ENCODE peak calls at places on chromosomes 5 and 9, in eight cellular contexts. A is astrocyte of the spinal cord, U is thyroid gland, T is left ventricle myocardium inferior, E is GM20000, L is A549, K is endodermal cell, J is upper lobe of left lung. X is an unnamed sample.
A peak's percentile ranks its signal among the peaks of the same experiment; 100 is the strongest.

GRCh38 chr9:87950765-87951488 is 23.4 kb downstream of the CDK20 start:
- DNase-seq in A (no peak), U (no peak), T (no peak), E (peak; percentile 56), L (peak; percentile 31), K (peak; percentile 67), J (no peak), X (peak; percentile 62)

GRCh38 chr9:21510806-21511205 is 28.7 kb upstream of the IFNE start:
- DNase-seq in A (no peak), U (no peak), T (no peak), E (no peak), L (no peak), K (no peak), J (no peak), X (no peak)

GRCh38 chr9:20854444-20854843 is 170.4 kb downstream of the FOCAD start:
- DNase-seq in A (peak; percentile 64), U (no peak), T (no peak), E (no peak), L (no peak), K (no peak), J (no peak), X (no peak)

GRCh38 chr5:10538103-10538788 is 25.6 kb upstream of the ANKRD33B start:
- DNase-seq in A (no peak), U (no peak), T (no peak), E (no peak), L (no peak), K (no peak), J (no peak), X (no peak)

GRCh38 chr5:103014983-103015382 is 105.0 kb downstream of the GIN1 start:
- DNase-seq in A (peak; percentile 50), U (no peak), T (no peak), E (no peak), L (no peak), K (no peak), J (no peak), X (no peak)

GRCh38 chr9:138062196-138062595 is 184.6 kb downstream of the CACNA1B start:
- DNase-seq in A (no peak), U (no peak), T (no peak), E (no peak), L (no peak), K (no peak), J (no peak), X (no peak)

GRCh38 chr9:85941617-85941930 is 628 bp downstream of the NAA35 start:
- DNase-seq in A (peak; percentile 9), U (no peak), T (no peak), E (no peak), L (no peak), K (no peak), J (no peak), X (no peak)

GRCh38 chr5:153084476-153084875 is 406.0 kb upstream of the GRIA1 start:
- DNase-seq in A (no peak), U (no peak), T (no peak), E (no peak), L (no peak), K (no peak), J (no peak), X (no peak)

GRCh38 chr5:54900906-54901725 is 84.3 kb downstream of the ESM1 start:
- DNase-seq in A (peak; percentile 27), U (no peak), T (no peak), E (no peak), L (no peak), K (no peak), J (no peak), X (no peak)

GRCh38 chr9:118303216-118303615 is 599.0 kb downstream of the TLR4 start:
- DNase-seq in A (no peak), U (no peak), T (no peak), E (no peak), L (no peak), K (no peak), J (no peak), X (no peak)

GRCh38 chr5:149262315-149262714 is 9.3 kb upstream of the AFAP1L1 start:
- DNase-seq in A (no peak), U (no peak), T (no peak), E (no peak), L (no peak), K (no peak), J (no peak), X (no peak)

GRCh38 chr9:135414293-135414692 is 65.3 kb upstream of the PPP1R26 start:
- DNase-seq in A (no peak), U (no peak), T (no peak), E (no peak), L (no peak), K (no peak), J (peak; percentile 28), X (peak; percentile 13)

GRCh38 chr5:159017787-159018186 is 81.9 kb downstream of the EBF1 start:
- DNase-seq in A (peak; percentile 89), U (peak; percentile 32), T (peak; percentile 78), E (peak; percentile 39), L (peak; percentile 24), K (peak; percentile 71), J (peak; percentile 7), X (no peak)

GRCh38 chr9:124617477-124618141 is 110.4 kb upstream of the NR5A1 start:
- DNase-seq in A (peak; percentile 77), U (peak; percentile 81), T (peak; percentile 73), E (peak; percentile 79), L (peak; percentile 87), K (peak; percentile 94), J (no peak), X (peak; percentile 73)

GRCh38 chr5:134227259-134227658 is 1.4 kb upstream of the PPP2CA start:
- DNase-seq in A (no peak), U (peak; percentile 24), T (no peak), E (no peak), L (no peak), K (peak; percentile 83), J (no peak), X (no peak)

GRCh38 chr9:132869266-132869665 is 8.8 kb downstream of the AK8 start:
- DNase-seq in A (no peak), U (no peak), T (no peak), E (no peak), L (no peak), K (no peak), J (no peak), X (no peak)

GRCh38 chr5:180021900-180022299 is 49.7 kb downstream of the RNF130 start:
- DNase-seq in A (no peak), U (no peak), T (no peak), E (no peak), L (no peak), K (no peak), J (no peak), X (no peak)

GRCh38 chr9:114224247-114224610 is 68.9 kb downstream of the COL27A1 start:
- DNase-seq in A (peak; percentile 65), U (no peak), T (no peak), E (no peak), L (peak; percentile 64), K (peak; percentile 84), J (no peak), X (no peak)

GRCh38 chr9:133761641-133762248 is 23.6 kb upstream of the SARDH start:
- DNase-seq in A (no peak), U (peak; percentile 1), T (no peak), E (no peak), L (no peak), K (peak; percentile 18), J (no peak), X (no peak)

GRCh38 chr5:140821375-140822280 is at the start of gene PCDHA5:
- DNase-seq in A (no peak), U (peak; percentile 25), T (no peak), E (no peak), L (peak; percentile 69), K (peak; percentile 50), J (peak; percentile 69), X (no peak)

DNA sequence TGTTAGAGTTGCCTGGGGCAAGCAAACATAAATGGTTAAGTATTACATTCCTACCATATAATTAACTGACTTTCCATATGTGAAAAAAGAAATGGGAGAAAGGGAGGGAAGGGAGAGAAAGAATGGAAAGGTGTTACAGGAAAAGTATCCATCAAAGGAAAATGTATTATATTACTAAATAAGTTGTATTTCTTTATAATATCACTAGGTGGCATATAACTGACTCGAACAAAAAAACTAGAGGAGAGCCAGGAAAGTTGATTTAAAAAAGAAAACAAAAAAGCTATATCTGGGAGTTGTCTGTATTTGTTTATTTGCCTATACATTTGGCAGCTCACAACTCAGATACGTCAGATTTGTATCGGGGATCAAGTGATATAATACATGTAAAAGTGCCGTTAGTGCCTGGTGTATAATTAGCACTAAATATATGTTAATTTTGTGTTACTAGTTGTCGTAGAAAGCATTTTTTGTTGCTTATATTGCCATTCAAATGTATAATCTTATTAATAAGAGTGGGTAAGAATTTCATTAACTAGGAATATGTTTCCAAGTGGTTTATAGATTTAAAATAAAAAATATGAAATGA is 59.6 kb upstream of the ADAMTS19 start:
- DNase-seq in A (no peak), U (no peak), T (no peak), E (no peak), L (peak; percentile 5), K (no peak), J (no peak), X (no peak)
- TF ChIP-seq CTCF in A (no peak), U (no peak), T (peak; percentile 38), E (no peak), L (peak; percentile 43), K (peak; percentile 50), J (no peak), X (no peak)

DNA sequence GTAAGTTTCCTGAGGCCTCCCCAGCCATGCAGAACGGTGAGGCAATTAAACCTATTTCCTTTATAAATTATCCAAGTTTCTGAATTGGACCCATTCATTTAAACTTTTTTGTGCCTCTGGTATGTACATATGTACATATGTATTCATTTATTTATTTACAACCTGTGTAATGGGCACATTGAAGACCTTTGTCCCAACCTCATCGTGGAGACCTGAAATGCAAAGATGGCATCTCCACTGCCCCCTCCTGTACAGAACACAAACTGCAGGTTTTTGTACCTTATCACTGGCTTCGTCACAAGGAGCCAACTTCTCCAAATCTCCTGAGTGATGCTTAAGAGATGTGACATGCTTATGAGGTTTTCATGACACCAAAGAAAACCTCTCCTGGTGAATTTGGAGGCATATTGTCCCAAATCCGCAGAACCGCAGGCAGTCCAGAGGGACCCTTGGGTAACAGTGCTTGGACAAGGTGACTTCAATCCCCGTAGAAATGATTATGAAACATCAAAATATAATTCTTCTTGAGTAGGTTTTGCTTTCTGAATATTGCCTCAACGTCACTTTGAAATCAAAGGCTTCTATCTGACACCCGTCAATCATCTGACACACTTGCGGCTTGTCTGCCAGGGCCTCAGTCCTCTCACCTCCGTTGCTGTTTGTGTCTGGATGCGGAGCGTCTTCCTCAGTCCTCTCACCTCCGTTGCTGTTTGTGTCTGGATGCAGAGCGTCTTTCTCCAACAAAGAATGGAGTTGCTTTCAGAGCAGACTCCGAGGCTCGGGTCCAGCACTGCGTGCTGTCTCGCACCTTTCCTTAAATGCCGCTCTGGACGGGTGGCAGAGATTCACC is 135.0 kb upstream of the IRX4 start:
- DNase-seq in A (no peak), U (no peak), T (no peak), E (peak; percentile 64), L (peak; percentile 38), K (peak; percentile 80), J (no peak), X (peak; percentile 71)
- TF ChIP-seq CTCF in A (peak; percentile 7), U (no peak), T (peak; percentile 47), E (peak; percentile 20), L (peak; percentile 34), K (peak; percentile 82), J (no peak), X (peak; percentile 33)

GRCh38 chr5:176440932-176441706 is 7.1 kb upstream of the FAF2 start:
- DNase-seq in A (no peak), U (no peak), T (no peak), E (no peak), L (no peak), K (peak; percentile 48), J (no peak), X (no peak)
- TF ChIP-seq CTCF in A (no peak), U (no peak), T (no peak), E (no peak), L (no peak), K (no peak), J (no peak), X (no peak)

GRCh38 chr5:108356286-108356685 is 25.6 kb downstream of the FBXL17 start:
- DNase-seq in A (no peak), U (no peak), T (no peak), E (no peak), L (no peak), K (no peak), J (no peak), X (no peak)
- TF ChIP-seq CTCF in A (no peak), U (no peak), T (no peak), E (no peak), L (no peak), K (no peak), J (no peak), X (no peak)

X was measured in GM13976.